ENCODE peak calls at places on chromosome 19, in five cellular contexts. One of them, this sample, is unnamed.

GRCh38 chr19:1084024-1084868 is 10.9 kb downstream of the POLR2E start:
- DNase-seq in uterus: no peak
- DNase-seq in adrenal gland: no peak
- DNase-seq in GM23248: no peak
- DNase-seq in CD8-positive, alpha-beta T cell: no peak
- DNase-seq in this sample: no peak

GRCh38 chr19:14769201-14769600 is 9.2 kb downstream of the ADGRE2 start:
- DNase-seq in GM23248: no peak
- DNase-seq in CD8-positive, alpha-beta T cell: no peak
- DNase-seq in adrenal gland: no peak
- DNase-seq in uterus: no peak
- DNase-seq in this sample: no peak

GRCh38 chr19:16104722-16105121 is 7.0 kb upstream of the RAB8A start:
- DNase-seq in GM23248: no peak
- DNase-seq in CD8-positive, alpha-beta T cell: no peak
- DNase-seq in adrenal gland: no peak
- DNase-seq in uterus: no peak
- DNase-seq in this sample: no peak

GRCh38 chr19:47623151-47623920 is 14.4 kb downstream of the BICRA start:
- DNase-seq in adrenal gland: no peak
- DNase-seq in GM23248: no peak
- DNase-seq in uterus: no peak
- DNase-seq in CD8-positive, alpha-beta T cell: no peak
- DNase-seq in this sample: no peak

GRCh38 chr19:42254083-42254849 is 662 bp downstream of the ERF start:
- DNase-seq in CD8-positive, alpha-beta T cell: peak; percentile 73
- DNase-seq in uterus: peak; percentile 76
- DNase-seq in adrenal gland: peak; percentile 85
- DNase-seq in GM23248: peak; percentile 84
- DNase-seq in this sample: peak; percentile 66

GRCh38 chr19:28456708-28457320 is 756.1 kb downstream of the UQCRFS1 start:
- DNase-seq in adrenal gland: no peak
- DNase-seq in uterus: no peak
- DNase-seq in CD8-positive, alpha-beta T cell: no peak
- DNase-seq in GM23248: no peak
- DNase-seq in this sample: no peak

GRCh38 chr19:55441692-55442321 is 1.3 kb downstream of the SHISA7 start:
- DNase-seq in GM23248: no peak
- DNase-seq in uterus: no peak
- DNase-seq in adrenal gland: no peak
- DNase-seq in CD8-positive, alpha-beta T cell: no peak
- DNase-seq in this sample: no peak

GRCh38 chr19:36488816-36489138 is 584 bp downstream of the ZNF566 start:
- DNase-seq in uterus: no peak
- DNase-seq in adrenal gland: no peak
- DNase-seq in CD8-positive, alpha-beta T cell: no peak
- DNase-seq in GM23248: no peak
- DNase-seq in this sample: peak; percentile 14

GRCh38 chr19:362154-362553 is 17.6 kb upstream of the MIER2 start:
- DNase-seq in GM23248: no peak
- DNase-seq in CD8-positive, alpha-beta T cell: no peak
- DNase-seq in adrenal gland: no peak
- DNase-seq in uterus: no peak
- DNase-seq in this sample: no peak

GRCh38 chr19:3826163-3826562 is 40.0 kb upstream of the MATK start:
- DNase-seq in CD8-positive, alpha-beta T cell: no peak
- DNase-seq in GM23248: no peak
- DNase-seq in adrenal gland: no peak
- DNase-seq in uterus: no peak
- DNase-seq in this sample: peak; percentile 43

GRCh38 chr19:12841094-12841493 is 2.8 kb downstream of the MAST1 start:
- DNase-seq in uterus: no peak
- DNase-seq in CD8-positive, alpha-beta T cell: no peak
- DNase-seq in GM23248: peak; percentile 45
- DNase-seq in adrenal gland: peak; percentile 55
- DNase-seq in this sample: peak; percentile 52

GRCh38 chr19:45919678-45920077 is 5.1 kb upstream of the NANOS2 start:
- DNase-seq in CD8-positive, alpha-beta T cell: no peak
- DNase-seq in adrenal gland: no peak
- DNase-seq in GM23248: no peak
- DNase-seq in uterus: no peak
- DNase-seq in this sample: no peak

GRCh38 chr19:48745208-48745995 is 1.3 kb downstream of the IZUMO1 start:
- DNase-seq in GM23248: peak; percentile 90
- DNase-seq in adrenal gland: peak; percentile 85
- DNase-seq in uterus: no peak
- DNase-seq in CD8-positive, alpha-beta T cell: no peak
- DNase-seq in this sample: peak; percentile 68

GRCh38 chr19:47111081-47111589 is 2.4 kb downstream of the ZC3H4 start:
- DNase-seq in adrenal gland: no peak
- DNase-seq in uterus: no peak
- DNase-seq in GM23248: peak; percentile 43
- DNase-seq in CD8-positive, alpha-beta T cell: peak; percentile 36
- DNase-seq in this sample: no peak

GRCh38 chr19:12825259-12826131 is 8.9 kb downstream of the RTBDN start:
- DNase-seq in uterus: no peak
- DNase-seq in CD8-positive, alpha-beta T cell: no peak
- DNase-seq in GM23248: peak; percentile 44
- DNase-seq in adrenal gland: no peak
- DNase-seq in this sample: peak; percentile 73

GRCh38 chr19:37932985-37933953 is 26.3 kb downstream of the SIPA1L3 start:
- DNase-seq in uterus: no peak
- DNase-seq in CD8-positive, alpha-beta T cell: no peak
- DNase-seq in adrenal gland: no peak
- DNase-seq in GM23248: peak; percentile 50
- DNase-seq in this sample: peak; percentile 18

GRCh38 chr19:55686311-55687050 is 11.5 kb downstream of the EPN1 start:
- DNase-seq in adrenal gland: no peak
- DNase-seq in GM23248: no peak
- DNase-seq in uterus: no peak
- DNase-seq in CD8-positive, alpha-beta T cell: no peak
- DNase-seq in this sample: no peak

GRCh38 chr19:17777840-17778620 is 16.9 kb upstream of the B3GNT3 start:
- DNase-seq in CD8-positive, alpha-beta T cell: no peak
- DNase-seq in adrenal gland: peak; percentile 55
- DNase-seq in GM23248: peak; percentile 69
- DNase-seq in uterus: peak; percentile 24
- DNase-seq in this sample: peak; percentile 64

GRCh38 chr19:17780781-17781180 is 14.2 kb upstream of the B3GNT3 start:
- DNase-seq in adrenal gland: no peak
- DNase-seq in GM23248: no peak
- DNase-seq in uterus: no peak
- DNase-seq in CD8-positive, alpha-beta T cell: no peak
- DNase-seq in this sample: no peak

GRCh38 chr19:17779281-17779930 is 15.5 kb upstream of the B3GNT3 start:
- DNase-seq in uterus: no peak
- DNase-seq in CD8-positive, alpha-beta T cell: no peak
- DNase-seq in GM23248: peak; percentile 62
- DNase-seq in adrenal gland: no peak
- DNase-seq in this sample: no peak

GRCh38 chr19:17775991-17776803 is 18.7 kb upstream of the B3GNT3 start:
- DNase-seq in CD8-positive, alpha-beta T cell: no peak
- DNase-seq in adrenal gland: no peak
- DNase-seq in uterus: no peak
- DNase-seq in GM23248: peak; percentile 52
- DNase-seq in this sample: peak; percentile 62

GRCh38 chr19:17778621-17779280 is 16.2 kb upstream of the B3GNT3 start:
- DNase-seq in adrenal gland: no peak
- DNase-seq in CD8-positive, alpha-beta T cell: no peak
- DNase-seq in uterus: no peak
- DNase-seq in GM23248: no peak
- DNase-seq in this sample: peak; percentile 24
- H3K4me3 ChIP-seq in adrenal gland: no peak overlapping the region
- H3K4me3 ChIP-seq in CD8-positive, alpha-beta T cell: no peak overlapping the region
- H3K4me3 ChIP-seq in uterus: no peak overlapping the region
- H3K4me3 ChIP-seq in GM23248: no peak overlapping the region
- H3K4me3 ChIP-seq in this sample: peak overlapping the region; percentile 10

DNA sequence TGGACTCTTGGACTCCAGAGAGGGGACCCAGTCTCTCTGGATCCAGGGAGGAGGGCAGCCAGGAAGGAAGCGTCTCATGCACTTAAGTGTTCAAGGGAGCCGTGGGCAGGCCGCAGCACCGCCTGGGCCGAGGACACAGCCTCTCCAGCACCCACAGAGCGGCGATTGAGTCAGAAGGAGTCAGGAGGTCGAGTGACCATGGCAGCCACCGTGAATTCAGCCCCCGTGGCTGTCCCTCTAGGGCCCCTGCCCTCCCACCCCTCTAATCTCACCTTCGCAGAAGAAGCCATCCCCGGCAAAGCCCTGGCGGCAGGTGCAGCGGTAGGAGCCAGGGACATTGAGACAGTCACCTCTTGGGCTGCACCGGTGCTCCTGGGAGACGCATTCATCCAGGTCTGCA is 38.0 kb downstream of the FBN3 start:
- DNase-seq in adrenal gland: no peak
- DNase-seq in CD8-positive, alpha-beta T cell: no peak
- DNase-seq in uterus: no peak
- DNase-seq in GM23248: no peak
- DNase-seq in this sample: no peak
- H3K36me3 ChIP-seq in adrenal gland: no peaks in the 10 kb centered on the region
- H3K36me3 ChIP-seq in CD8-positive, alpha-beta T cell: no peaks in the 10 kb centered on the region
- H3K36me3 ChIP-seq in uterus: no peaks in the 10 kb centered on the region
- H3K36me3 ChIP-seq in GM23248: no peaks in the 10 kb centered on the region
- H3K36me3 ChIP-seq in this sample: no peaks in the 10 kb centered on the region

DNA sequence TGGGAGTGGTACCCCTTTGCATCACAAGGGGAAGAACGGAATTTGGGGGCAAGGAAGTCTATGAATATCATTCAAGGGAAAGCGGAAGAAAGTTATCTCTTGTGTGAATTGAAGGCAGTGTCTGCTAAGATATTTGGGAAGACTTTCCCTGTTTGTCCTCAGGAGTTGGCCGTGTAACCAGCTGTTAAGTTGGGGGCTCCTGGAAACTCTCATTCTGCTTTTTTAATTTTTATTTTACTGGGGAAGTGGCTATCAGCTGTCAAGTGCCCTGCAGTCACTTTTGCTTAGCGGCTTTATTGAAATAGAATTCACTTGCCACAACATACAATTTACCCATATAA is 2.9 kb downstream of the UPF1 start:
- DNase-seq in uterus: no peak
- DNase-seq in CD8-positive, alpha-beta T cell: no peak
- DNase-seq in GM23248: no peak
- DNase-seq in adrenal gland: no peak
- DNase-seq in this sample: no peak
- H3K4me3 ChIP-seq in uterus: no peak overlapping the region
- H3K4me3 ChIP-seq in CD8-positive, alpha-beta T cell: no peak overlapping the region
- H3K4me3 ChIP-seq in GM23248: peak overlapping the region; percentile 85
- H3K4me3 ChIP-seq in adrenal gland: no peak overlapping the region
- H3K4me3 ChIP-seq in this sample: no peak overlapping the region

DNA sequence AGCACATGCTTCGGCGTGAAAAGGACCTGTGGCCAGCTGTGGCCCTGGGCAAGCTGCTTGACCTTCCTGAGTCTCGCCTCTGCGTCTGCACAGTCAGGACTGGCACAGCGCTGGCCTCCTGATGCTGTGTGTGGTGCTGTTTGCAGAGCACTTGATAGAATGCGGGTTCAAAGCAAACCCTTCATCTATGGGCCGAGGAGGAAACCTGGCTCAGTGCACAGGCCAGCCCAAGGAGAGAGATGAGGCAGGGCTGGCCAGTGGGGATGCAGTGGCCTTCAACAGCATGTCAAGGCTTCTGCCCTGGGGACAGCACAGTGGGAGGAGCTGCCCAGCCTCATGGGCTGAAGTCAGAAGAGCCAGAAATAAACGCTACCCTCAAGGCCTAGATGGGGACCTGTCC is 21.3 kb upstream of the VSTM2B start:
- DNase-seq in CD8-positive, alpha-beta T cell: no peak
- DNase-seq in GM23248: no peak
- DNase-seq in adrenal gland: no peak
- DNase-seq in uterus: no peak
- DNase-seq in this sample: no peak
- H3K36me3 ChIP-seq in CD8-positive, alpha-beta T cell: no peaks in the 10 kb centered on the region
- H3K36me3 ChIP-seq in GM23248: no peaks in the 10 kb centered on the region
- H3K36me3 ChIP-seq in adrenal gland: no peaks in the 10 kb centered on the region
- H3K36me3 ChIP-seq in uterus: no peaks in the 10 kb centered on the region
- H3K36me3 ChIP-seq in this sample: no peaks in the 10 kb centered on the region

DNA sequence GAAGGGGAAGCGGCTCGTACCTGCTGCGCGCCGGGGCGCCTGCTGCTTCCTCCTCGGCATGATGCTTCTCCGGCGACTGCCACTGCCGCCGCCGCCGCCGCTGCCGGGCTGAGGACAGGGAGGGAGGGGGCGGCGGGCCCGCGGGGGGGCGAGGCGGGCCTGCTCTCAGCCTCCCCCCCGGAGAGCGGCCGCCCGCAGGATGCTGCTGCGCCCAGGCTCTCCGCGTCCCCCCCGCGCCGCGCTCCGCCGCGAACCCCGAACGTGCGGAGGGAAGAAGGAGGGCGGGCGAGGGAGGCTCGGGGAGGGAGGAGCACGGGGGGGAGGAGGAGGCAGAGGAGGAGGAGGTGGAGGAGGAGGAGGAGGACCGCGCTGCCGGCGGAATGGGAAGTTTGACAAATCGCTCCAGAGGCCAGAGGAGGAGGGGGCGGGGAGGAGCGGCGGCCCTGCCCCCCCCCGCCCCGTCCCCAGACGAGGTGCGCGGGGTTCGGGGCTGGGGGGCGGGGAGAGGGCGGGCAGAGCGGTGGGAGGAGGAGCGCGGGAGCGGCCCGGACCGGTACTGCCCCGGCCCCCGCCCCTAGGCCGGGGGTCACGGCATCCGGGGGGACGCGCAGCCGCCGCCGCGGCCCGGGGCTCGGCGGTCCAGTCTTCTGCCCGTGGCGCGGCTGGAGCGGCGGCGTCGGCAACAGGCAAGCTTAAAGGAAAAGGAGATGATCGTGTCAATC is at the start of gene TSHZ3:
- DNase-seq in uterus: peak; percentile 86
- DNase-seq in CD8-positive, alpha-beta T cell: no peak
- DNase-seq in adrenal gland: peak; percentile 79
- DNase-seq in GM23248: peak; percentile 84
- DNase-seq in this sample: peak; percentile 95
- H3K4me3 ChIP-seq in uterus: peak within 1 kb of the TSS; percentile 68
- H3K4me3 ChIP-seq in CD8-positive, alpha-beta T cell: peak within 1 kb of the TSS; percentile 37
- H3K4me3 ChIP-seq in adrenal gland: peak within 1 kb of the TSS; percentile 56
- H3K4me3 ChIP-seq in GM23248: peak within 1 kb of the TSS; percentile 98
- H3K4me3 ChIP-seq in this sample: peak within 1 kb of the TSS; percentile 93

DNA sequence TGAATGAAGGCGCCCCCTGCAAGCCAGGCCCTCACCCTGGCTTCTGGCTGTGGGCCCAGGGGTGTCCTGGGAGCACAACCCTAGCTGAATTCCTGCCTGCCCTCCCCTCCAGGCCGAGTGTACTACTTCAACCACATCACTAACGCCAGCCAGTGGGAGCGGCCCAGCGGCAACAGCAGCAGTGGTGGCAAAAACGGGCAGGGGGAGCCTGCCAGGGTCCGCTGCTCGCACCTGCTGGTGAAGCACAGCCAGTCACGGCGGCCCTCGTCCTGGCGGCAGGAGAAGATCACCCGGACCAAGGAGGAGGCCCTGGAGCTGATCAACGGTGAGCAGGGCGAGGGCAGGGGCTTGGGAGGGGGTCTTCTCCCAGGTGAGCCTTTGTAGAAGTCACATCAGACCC is 3.2 kb downstream of the PIN1 start:
- DNase-seq in adrenal gland: no peak
- DNase-seq in uterus: no peak
- DNase-seq in GM23248: no peak
- DNase-seq in CD8-positive, alpha-beta T cell: no peak
- DNase-seq in this sample: no peak
- H3K36me3 ChIP-seq in adrenal gland: no peaks in the 10 kb centered on the region
- H3K36me3 ChIP-seq in uterus: no peaks in the 10 kb centered on the region
- H3K36me3 ChIP-seq in GM23248: no peaks in the 10 kb centered on the region
- H3K36me3 ChIP-seq in CD8-positive, alpha-beta T cell: peaks cover 41% of the 10 kb centered on the region
- H3K36me3 ChIP-seq in this sample: peaks cover 19% of the 10 kb centered on the region